ENCODE peak calls at places on chromosomes 16 and 17, in seven cellular contexts. One of them, this sample, is unnamed.

GRCh38 chr17:78412403-78412802 is 34.0 kb downstream of the PGS1 start:
- DNase-seq in HCT116: no peak
- DNase-seq in H1: no peak
- DNase-seq in SK-N-SH: peak
- DNase-seq in HepG2: no peak
- DNase-seq in K562: peak
- DNase-seq in GM12878: no peak
- DNase-seq in this sample: peak

GRCh38 chr17:35244345-35245195 is 1.7 kb downstream of the SLFN5 start:
- DNase-seq in HCT116: peak
- DNase-seq in H1: peak
- DNase-seq in SK-N-SH: peak
- DNase-seq in HepG2: peak
- DNase-seq in K562: peak
- DNase-seq in GM12878: no peak
- DNase-seq in this sample: peak

GRCh38 chr17:72534776-72535175 is 414.0 kb downstream of the SOX9 start:
- DNase-seq in HCT116: no peak
- DNase-seq in H1: no peak
- DNase-seq in SK-N-SH: no peak
- DNase-seq in HepG2: no peak
- DNase-seq in K562: no peak
- DNase-seq in GM12878: no peak
- DNase-seq in this sample: peak

GRCh38 chr16:58198739-58199411 is 969 bp upstream of the CSNK2A2 start:
- DNase-seq in HCT116: no peak
- DNase-seq in H1: no peak
- DNase-seq in SK-N-SH: no peak
- DNase-seq in HepG2: no peak
- DNase-seq in K562: no peak
- DNase-seq in GM12878: no peak
- DNase-seq in this sample: no peak

GRCh38 chr16:57901480-57902069 is 69.4 kb downstream of the CNGB1 start:
- DNase-seq in HCT116: no peak
- DNase-seq in H1: no peak
- DNase-seq in SK-N-SH: no peak
- DNase-seq in HepG2: no peak
- DNase-seq in K562: no peak
- DNase-seq in GM12878: no peak
- DNase-seq in this sample: no peak

GRCh38 chr16:70161350-70161749 is 12.2 kb upstream of the CLEC18C start:
- DNase-seq in HCT116: no peak
- DNase-seq in H1: no peak
- DNase-seq in SK-N-SH: no peak
- DNase-seq in HepG2: no peak
- DNase-seq in K562: peak
- DNase-seq in GM12878: no peak
- DNase-seq in this sample: no peak

GRCh38 chr16:49158029-49158642 is 123.5 kb downstream of the CBLN1 start:
- DNase-seq in HCT116: peak
- DNase-seq in H1: peak
- DNase-seq in SK-N-SH: no peak
- DNase-seq in HepG2: peak
- DNase-seq in K562: peak
- DNase-seq in GM12878: no peak
- DNase-seq in this sample: peak

GRCh38 chr17:37543527-37544122 is 53.9 kb downstream of the DUSP14 start:
- DNase-seq in HCT116: no peak
- DNase-seq in H1: no peak
- DNase-seq in SK-N-SH: no peak
- DNase-seq in HepG2: no peak
- DNase-seq in K562: no peak
- DNase-seq in GM12878: no peak
- DNase-seq in this sample: no peak

GRCh38 chr17:76011951-76012350 is 11.3 kb downstream of the CDK3 start:
- DNase-seq in HCT116: no peak
- DNase-seq in H1: no peak
- DNase-seq in SK-N-SH: no peak
- DNase-seq in HepG2: no peak
- DNase-seq in K562: no peak
- DNase-seq in GM12878: no peak
- DNase-seq in this sample: no peak

GRCh38 chr16:69481901-69482341 is 57.5 kb downstream of the CYB5B start:
- DNase-seq in HCT116: no peak
- DNase-seq in H1: no peak
- DNase-seq in SK-N-SH: no peak
- DNase-seq in HepG2: no peak
- DNase-seq in K562: peak
- DNase-seq in GM12878: no peak
- DNase-seq in this sample: no peak

GRCh38 chr17:42107124-42107523 is 5.4 kb downstream of the DHX58 start:
- DNase-seq in HCT116: no peak
- DNase-seq in H1: no peak
- DNase-seq in SK-N-SH: no peak
- DNase-seq in HepG2: no peak
- DNase-seq in K562: no peak
- DNase-seq in GM12878: no peak
- DNase-seq in this sample: no peak

GRCh38 chr17:33112763-33113162 is 121.1 kb downstream of the SPACA3 start:
- DNase-seq in HCT116: peak
- DNase-seq in H1: no peak
- DNase-seq in SK-N-SH: no peak
- DNase-seq in HepG2: no peak
- DNase-seq in K562: no peak
- DNase-seq in GM12878: no peak
- DNase-seq in this sample: no peak

GRCh38 chr16:11130978-11131665 is 124.9 kb downstream of the SOCS1 start:
- DNase-seq in HCT116: no peak
- DNase-seq in H1: no peak
- DNase-seq in SK-N-SH: no peak
- DNase-seq in HepG2: no peak
- DNase-seq in K562: no peak
- DNase-seq in GM12878: no peak
- DNase-seq in this sample: no peak

GRCh38 chr16:66357523-66357928 is 9.0 kb upstream of the CDH5 start:
- DNase-seq in HCT116: peak
- DNase-seq in H1: no peak
- DNase-seq in SK-N-SH: peak
- DNase-seq in HepG2: peak
- DNase-seq in K562: peak
- DNase-seq in GM12878: no peak
- DNase-seq in this sample: peak

GRCh38 chr17:31740611-31741082 is 118.4 kb downstream of the COPRS start:
- DNase-seq in HCT116: no peak
- DNase-seq in H1: no peak
- DNase-seq in SK-N-SH: no peak
- DNase-seq in HepG2: no peak
- DNase-seq in K562: no peak
- DNase-seq in GM12878: no peak
- DNase-seq in this sample: peak
- TF ChIP-seq JUND in HCT116: no peak
- TF ChIP-seq JUND in H1: no peak
- TF ChIP-seq JUND in SK-N-SH: peak
- TF ChIP-seq JUND in HepG2: no peak
- TF ChIP-seq JUND in K562: no peak
- TF ChIP-seq JUND in GM12878: no peak
- TF ChIP-seq JUND in this sample: no peak

GRCh38 chr17:28982191-28982793 is 23.5 kb downstream of the SEZ6 start:
- DNase-seq in HCT116: no peak
- DNase-seq in H1: no peak
- DNase-seq in SK-N-SH: no peak
- DNase-seq in HepG2: peak
- DNase-seq in K562: no peak
- DNase-seq in GM12878: peak
- DNase-seq in this sample: no peak
- TF ChIP-seq JUND in HCT116: no peak
- TF ChIP-seq JUND in H1: no peak
- TF ChIP-seq JUND in SK-N-SH: no peak
- TF ChIP-seq JUND in HepG2: no peak
- TF ChIP-seq JUND in K562: no peak
- TF ChIP-seq JUND in GM12878: no peak
- TF ChIP-seq JUND in this sample: no peak

GRCh38 chr17:39623356-39623950 is 3.3 kb upstream of the PPP1R1B start:
- DNase-seq in HCT116: no peak
- DNase-seq in H1: peak
- DNase-seq in SK-N-SH: peak
- DNase-seq in HepG2: peak
- DNase-seq in K562: peak
- DNase-seq in GM12878: no peak
- DNase-seq in this sample: peak
- TF ChIP-seq JUND in HCT116: no peak
- TF ChIP-seq JUND in H1: no peak
- TF ChIP-seq JUND in SK-N-SH: no peak
- TF ChIP-seq JUND in HepG2: no peak
- TF ChIP-seq JUND in K562: no peak
- TF ChIP-seq JUND in GM12878: no peak
- TF ChIP-seq JUND in this sample: no peak

GRCh38 chr16:85194528-85195270 is 82.4 kb upstream of the CIBAR2 start:
- DNase-seq in HCT116: no peak
- DNase-seq in H1: no peak
- DNase-seq in SK-N-SH: no peak
- DNase-seq in HepG2: no peak
- DNase-seq in K562: no peak
- DNase-seq in GM12878: no peak
- DNase-seq in this sample: no peak

GRCh38 chr16:85196976-85197375 is 84.7 kb upstream of the CIBAR2 start:
- DNase-seq in HCT116: no peak
- DNase-seq in H1: no peak
- DNase-seq in SK-N-SH: no peak
- DNase-seq in HepG2: no peak
- DNase-seq in K562: no peak
- DNase-seq in GM12878: no peak
- DNase-seq in this sample: no peak

GRCh38 chr16:85197611-85198566 is 85.6 kb upstream of the CIBAR2 start:
- DNase-seq in HCT116: no peak
- DNase-seq in H1: no peak
- DNase-seq in SK-N-SH: no peak
- DNase-seq in HepG2: peak
- DNase-seq in K562: no peak
- DNase-seq in GM12878: no peak
- DNase-seq in this sample: no peak

GRCh38 chr16:85195271-85195647 is 83.0 kb upstream of the CIBAR2 start:
- DNase-seq in HCT116: no peak
- DNase-seq in H1: no peak
- DNase-seq in SK-N-SH: no peak
- DNase-seq in HepG2: no peak
- DNase-seq in K562: no peak
- DNase-seq in GM12878: no peak
- DNase-seq in this sample: no peak

DNA sequence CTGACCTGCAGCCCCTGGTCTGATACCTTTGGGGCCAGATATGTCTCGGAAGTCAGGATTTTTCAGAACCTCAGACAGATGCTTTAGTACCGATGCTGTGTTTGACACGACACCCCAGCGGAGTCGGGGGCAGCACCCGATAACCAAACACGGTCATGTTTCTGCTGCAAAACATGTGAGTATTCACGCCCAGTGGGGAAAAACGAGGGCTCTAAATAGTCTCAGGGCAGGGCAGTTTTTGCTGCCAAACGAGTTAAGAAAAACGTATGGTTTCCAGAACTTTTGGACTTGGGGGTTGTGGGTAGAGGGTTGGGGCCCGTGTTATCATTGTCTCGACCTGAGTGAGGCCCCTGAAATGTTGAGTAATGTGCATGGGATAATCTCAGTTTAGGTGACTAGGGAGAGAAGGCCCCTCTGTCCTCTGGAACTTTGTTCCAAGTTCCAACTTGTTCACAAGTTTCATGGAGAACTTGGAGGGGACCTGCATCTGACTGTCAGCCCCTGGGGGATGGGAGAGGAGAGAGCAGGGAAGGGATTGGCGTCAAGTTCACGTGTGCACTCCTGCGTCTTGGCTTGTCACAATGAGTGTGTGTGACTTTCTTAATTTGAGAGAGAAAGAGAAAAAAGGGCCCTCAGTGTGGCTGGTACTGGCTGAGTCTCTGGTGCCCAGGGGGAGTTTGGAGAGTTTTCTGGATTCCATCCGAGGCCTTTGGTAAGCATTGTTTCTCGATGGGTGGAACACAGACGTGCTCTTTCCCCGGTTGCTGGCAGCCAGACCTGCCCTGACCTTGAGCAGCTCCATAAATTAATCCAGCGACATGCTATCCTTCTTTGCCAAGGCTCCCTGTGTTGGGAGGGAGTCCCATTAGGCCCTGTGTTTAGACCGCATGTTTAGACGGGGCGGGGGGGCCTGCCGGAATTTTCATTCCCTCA is 83.9 kb upstream of the CIBAR2 start:
- DNase-seq in HCT116: no peak
- DNase-seq in H1: no peak
- DNase-seq in SK-N-SH: peak
- DNase-seq in HepG2: no peak
- DNase-seq in K562: no peak
- DNase-seq in GM12878: no peak
- DNase-seq in this sample: no peak
- TF ChIP-seq JUND in HCT116: no peak
- TF ChIP-seq JUND in H1: no peak
- TF ChIP-seq JUND in SK-N-SH: no peak
- TF ChIP-seq JUND in HepG2: peak
- TF ChIP-seq JUND in K562: no peak
- TF ChIP-seq JUND in GM12878: no peak
- TF ChIP-seq JUND in this sample: no peak

DNA sequence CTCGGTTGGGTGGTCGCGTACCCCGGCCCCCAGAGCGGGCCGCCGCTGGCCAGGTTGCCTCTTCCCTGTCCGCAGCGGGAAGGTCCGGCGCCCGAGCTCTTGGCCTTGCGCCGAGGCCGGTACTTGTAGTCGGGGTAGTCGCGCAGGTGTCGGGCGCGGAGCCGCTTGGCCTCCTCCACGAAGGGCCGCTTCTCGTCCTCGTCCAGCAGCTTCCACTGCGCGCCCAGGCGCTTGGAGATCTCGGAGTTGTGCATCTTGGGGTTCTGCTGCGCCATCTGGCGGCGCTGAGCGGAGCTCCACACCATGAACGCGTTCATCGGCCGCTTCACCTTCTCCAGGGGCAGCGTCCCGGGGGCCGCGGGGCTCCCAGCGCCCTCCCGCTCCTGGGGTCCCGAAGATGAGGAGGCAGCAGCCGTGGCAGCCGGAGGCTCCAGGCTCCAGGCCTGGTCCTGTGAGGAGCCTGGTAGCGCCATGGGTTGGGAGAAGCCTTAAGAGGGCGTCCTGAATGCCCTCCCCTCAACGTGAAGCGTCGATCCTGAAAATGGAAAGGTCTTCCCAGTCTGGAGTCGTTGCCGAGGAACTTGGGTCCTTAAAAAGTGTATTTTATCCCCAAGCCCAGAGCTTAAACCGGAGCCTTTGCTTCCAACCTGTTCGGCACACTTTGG is 558 bp downstream of the SOX15 start:
- DNase-seq in HCT116: no peak
- DNase-seq in H1: peak
- DNase-seq in SK-N-SH: peak
- DNase-seq in HepG2: no peak
- DNase-seq in K562: no peak
- DNase-seq in GM12878: no peak
- DNase-seq in this sample: no peak
- TF ChIP-seq JUND in HCT116: no peak
- TF ChIP-seq JUND in H1: no peak
- TF ChIP-seq JUND in SK-N-SH: no peak
- TF ChIP-seq JUND in HepG2: no peak
- TF ChIP-seq JUND in K562: no peak
- TF ChIP-seq JUND in GM12878: no peak
- TF ChIP-seq JUND in this sample: no peak

This sample was measured in T47D.